ENCODE peak calls at places on chromosomes 12 and 14, in eight cellular contexts. Q, N, P, D, I, S, H and E are unnamed samples.

GRCh38 chr12:1220127-1221092 is 229.4 kb downstream of the ERC1 start:
- DNase-seq in Q (no peak), N (no peak), P (no peak), D (no peak), I (no peak), S (no peak), H (peak; percentile 60), E (no peak)

GRCh38 chr12:116257213-116257612 is 20.3 kb downstream of the MED13L start:
- DNase-seq in Q (no peak), N (no peak), P (peak; percentile 34), D (no peak), I (no peak), S (no peak), H (no peak), E (no peak)

GRCh38 chr12:27048822-27049752 is 26.7 kb downstream of the MED21 start:
- DNase-seq in Q (no peak), N (no peak), P (peak; percentile 61), D (no peak), I (no peak), S (no peak), H (no peak), E (no peak)

GRCh38 chr14:55609681-55610080 is 29.7 kb downstream of the KTN1 start:
- DNase-seq in Q (no peak), N (no peak), P (peak; percentile 71), D (no peak), I (no peak), S (no peak), H (no peak), E (no peak)

GRCh38 chr12:6096527-6096926 is 27.9 kb downstream of the VWF start:
- DNase-seq in Q (no peak), N (no peak), P (no peak), D (no peak), I (no peak), S (no peak), H (no peak), E (no peak)

GRCh38 chr12:57908511-57908910 is 32.9 kb upstream of the ATP23 start:
- DNase-seq in Q (no peak), N (no peak), P (no peak), D (no peak), I (no peak), S (no peak), H (no peak), E (no peak)

GRCh38 chr14:61101803-61102548 is 120.9 kb downstream of the SLC38A6 start:
- DNase-seq in Q (no peak), N (no peak), P (peak; percentile 83), D (no peak), I (no peak), S (no peak), H (no peak), E (no peak)

GRCh38 chr12:14948672-14949071 is 10.3 kb upstream of the ERP27 start:
- DNase-seq in Q (no peak), N (peak; percentile 86), P (peak; percentile 75), D (no peak), I (no peak), S (no peak), H (peak; percentile 34), E (no peak)

GRCh38 chr14:51564986-51565604 is 86.6 kb upstream of the FRMD6 start:
- DNase-seq in Q (no peak), N (no peak), P (peak; percentile 33), D (no peak), I (no peak), S (no peak), H (no peak), E (no peak)

GRCh38 chr12:117284160-117284559 is 77.3 kb downstream of the NOS1 start:
- DNase-seq in Q (no peak), N (no peak), P (no peak), D (no peak), I (no peak), S (no peak), H (no peak), E (no peak)

GRCh38 chr12:131916306-131917138 is 12.6 kb upstream of the PUS1 start:
- DNase-seq in Q (no peak), N (no peak), P (no peak), D (peak; percentile 40), I (no peak), S (no peak), H (no peak), E (no peak)

GRCh38 chr14:28242895-28243294 is 523.7 kb upstream of the FOXG1 start:
- DNase-seq in Q (no peak), N (no peak), P (no peak), D (no peak), I (no peak), S (no peak), H (no peak), E (no peak)

GRCh38 chr14:28243600-28243999 is 523.0 kb upstream of the FOXG1 start:
- DNase-seq in Q (no peak), N (no peak), P (peak; percentile 0), D (no peak), I (no peak), S (no peak), H (no peak), E (no peak)

GRCh38 chr14:28240909-28241308 is 525.7 kb upstream of the FOXG1 start:
- DNase-seq in Q (no peak), N (no peak), P (no peak), D (no peak), I (no peak), S (no peak), H (no peak), E (no peak)

DNA sequence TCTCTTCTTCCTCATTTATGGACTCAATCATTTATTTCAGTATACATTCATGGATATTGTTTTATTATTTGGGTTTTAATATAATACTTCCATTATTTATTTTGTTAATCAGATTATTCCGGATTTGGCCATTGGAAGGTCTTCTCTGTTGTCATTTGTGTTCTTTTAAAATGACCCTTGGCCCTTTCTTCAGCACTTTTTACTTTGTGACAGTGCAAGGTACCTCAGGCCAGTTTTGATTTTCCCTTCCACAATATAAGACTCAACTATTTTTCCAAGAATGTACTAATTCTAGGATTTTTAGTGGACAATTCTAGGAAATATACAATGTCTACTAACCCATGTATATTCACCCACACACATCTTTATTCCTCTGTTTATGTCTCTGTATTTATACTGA is 521.4 kb upstream of the FOXG1 start:
- DNase-seq in Q (no peak), N (no peak), P (no peak), D (no peak), I (no peak), S (no peak), H (no peak), E (no peak)
- H3K9me3 ChIP-seq in Q (no peaks in the 10 kb centered on the region), N (no peaks in the 10 kb centered on the region), P (no peaks in the 10 kb centered on the region), D (no peaks in the 10 kb centered on the region), I (no peaks in the 10 kb centered on the region), S (peaks cover 21% of the 10 kb centered on the region), H (no peaks in the 10 kb centered on the region), E (no peaks in the 10 kb centered on the region)

DNA sequence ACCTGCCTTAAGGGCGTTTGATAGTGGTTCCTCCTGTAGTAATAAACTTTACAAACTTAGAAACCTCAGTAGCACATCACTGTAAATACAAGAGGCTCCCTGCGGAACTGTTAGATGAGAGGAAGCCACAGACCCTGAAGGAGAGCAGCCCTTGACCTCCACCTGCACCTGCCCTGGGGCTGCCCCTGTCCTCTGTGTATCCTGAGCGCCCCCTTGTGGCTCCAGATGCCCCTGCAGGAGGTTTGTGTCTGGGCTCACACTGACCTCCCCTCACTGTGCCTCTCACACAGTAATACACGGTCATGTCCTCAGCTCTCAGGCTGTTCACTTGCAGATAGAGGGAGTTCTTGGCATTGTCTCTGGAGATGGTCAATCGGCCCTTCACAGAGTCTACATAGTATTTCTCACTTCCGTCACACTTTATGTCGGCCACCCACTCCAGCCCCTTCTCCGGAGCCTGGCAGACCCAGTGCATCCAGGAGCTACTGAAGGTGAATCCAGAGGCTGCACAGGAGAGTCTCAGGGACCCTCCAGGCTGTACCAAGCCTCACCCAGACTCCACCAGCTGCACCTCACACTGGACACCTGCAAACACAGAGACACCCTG is 1059.8 kb downstream of the TMEM121 start:
- DNase-seq in Q (no peak), N (peak; percentile 61), P (no peak), D (peak; percentile 53), I (no peak), S (no peak), H (peak; percentile 58), E (peak; percentile 71)
- H3K9me3 ChIP-seq in Q (no peaks in the 10 kb centered on the region), N (no peaks in the 10 kb centered on the region), P (no peaks in the 10 kb centered on the region), D (no peaks in the 10 kb centered on the region), I (no peaks in the 10 kb centered on the region), S (no peaks in the 10 kb centered on the region), H (no peaks in the 10 kb centered on the region), E (no peaks in the 10 kb centered on the region)

GRCh38 chr12:113064395-113065125 is 8.0 kb downstream of the DTX1 start:
- DNase-seq in Q (no peak), N (no peak), P (no peak), D (no peak), I (no peak), S (no peak), H (no peak), E (no peak)
- H3K9me3 ChIP-seq in Q (no peaks in the 10 kb centered on the region), N (no peaks in the 10 kb centered on the region), P (no peaks in the 10 kb centered on the region), D (no peaks in the 10 kb centered on the region), I (no peaks in the 10 kb centered on the region), S (no peaks in the 10 kb centered on the region), H (no peaks in the 10 kb centered on the region), E (no peaks in the 10 kb centered on the region)

DNA sequence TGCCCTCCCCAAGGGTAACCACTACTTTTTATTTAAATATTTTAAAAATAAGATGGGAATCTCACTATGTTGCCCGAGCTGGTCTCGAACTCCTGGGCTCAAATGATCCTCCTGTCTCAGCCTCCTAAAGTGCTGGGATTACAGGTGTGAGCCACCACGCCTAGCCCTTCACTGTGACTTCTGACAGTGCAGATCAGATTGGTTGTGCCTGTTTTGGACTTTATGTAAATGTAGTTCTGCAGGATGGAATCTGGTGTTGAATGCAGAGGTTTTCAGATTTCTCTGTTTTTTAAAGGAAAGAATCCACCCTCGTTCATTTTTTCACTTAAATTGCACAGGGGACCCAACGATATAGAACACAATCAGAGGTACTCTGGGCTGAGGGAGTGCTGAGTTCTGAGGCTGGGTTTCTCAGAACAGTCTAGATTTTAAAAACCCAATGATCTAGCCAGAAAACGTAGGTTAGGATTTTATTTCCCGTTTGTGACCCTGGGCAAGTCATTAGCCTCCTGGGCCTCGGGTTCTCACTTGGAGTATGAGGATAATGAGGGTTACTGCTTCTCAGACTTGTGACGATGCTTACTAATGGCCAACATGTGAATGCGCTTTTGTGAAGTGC is 6.8 kb downstream of the NR4A1 start:
- DNase-seq in Q (peak; percentile 66), N (no peak), P (no peak), D (no peak), I (no peak), S (no peak), H (no peak), E (no peak)
- H3K9me3 ChIP-seq in Q (no peaks in the 10 kb centered on the region), N (no peaks in the 10 kb centered on the region), P (no peaks in the 10 kb centered on the region), D (no peaks in the 10 kb centered on the region), I (no peaks in the 10 kb centered on the region), S (no peaks in the 10 kb centered on the region), H (no peaks in the 10 kb centered on the region), E (no peaks in the 10 kb centered on the region)

GRCh38 chr12:126617312-126617711 is 1552.1 kb downstream of the AACS start:
- DNase-seq in Q (no peak), N (no peak), P (peak; percentile 5), D (no peak), I (no peak), S (no peak), H (no peak), E (no peak)
- H3K9me3 ChIP-seq in Q (peaks cover 13% of the 10 kb centered on the region), N (peaks cover 8% of the 10 kb centered on the region), P (no peaks in the 10 kb centered on the region), D (no peaks in the 10 kb centered on the region), I (peaks cover 5% of the 10 kb centered on the region), S (peaks cover 39% of the 10 kb centered on the region), H (peaks cover 13% of the 10 kb centered on the region), E (peaks cover 3% of the 10 kb centered on the region)

GRCh38 chr12:90281156-90281868 is 572.7 kb upstream of the ATP2B1 start:
- DNase-seq in Q (no peak), N (no peak), P (no peak), D (no peak), I (no peak), S (no peak), H (no peak), E (no peak)
- H3K9me3 ChIP-seq in Q (no peaks in the 10 kb centered on the region), N (peaks cover 5% of the 10 kb centered on the region), P (no peaks in the 10 kb centered on the region), D (peaks cover 2% of the 10 kb centered on the region), I (peaks cover 2% of the 10 kb centered on the region), S (peaks cover 22% of the 10 kb centered on the region), H (no peaks in the 10 kb centered on the region), E (no peaks in the 10 kb centered on the region)